ENCODE peak calls at places on chromosomes 7 and 10, in nine cellular contexts. O is cardiac muscle cell; G is aorta; L is osteoblast; W is HCT116; E is tibial artery; Y is suprapubic skin; K is naive thymus-derived CD4-positive, alpha-beta T cell; B is Karpas-422. A is an unnamed sample.

GRCh38 chr10:8721641-8722040 is 667.2 kb downstream of the GATA3 start:
- DNase-seq in O (no peak), G (no peak), L (no peak), W (no peak), E (no peak), Y (no peak), K (no peak), B (no peak), A (no peak)

GRCh38 chr10:91000470-91000869 is 79.6 kb upstream of the ANKRD1 start:
- DNase-seq in O (no peak), G (no peak), L (no peak), W (no peak), E (no peak), Y (no peak), K (no peak), B (no peak), A (no peak)

GRCh38 chr7:34807548-34808340 is 149.7 kb downstream of the NPSR1 start:
- DNase-seq in O (no peak), G (no peak), L (no peak), W (no peak), E (no peak), Y (no peak), K (no peak), B (no peak), A (no peak)

GRCh38 chr10:14692344-14693199 is 82.1 kb downstream of the FAM107B start:
- DNase-seq in O (no peak), G (no peak), L (no peak), W (no peak), E (no peak), Y (no peak), K (no peak), B (no peak), A (no peak)

GRCh38 chr7:99729501-99730261 is 5.3 kb downstream of the CYP3A7 start:
- DNase-seq in O (no peak), G (no peak), L (no peak), W (no peak), E (no peak), Y (no peak), K (no peak), B (no peak), A (peak; percentile 9)

GRCh38 chr7:158432369-158433270 is 155.0 kb downstream of the PTPRN2 start:
- DNase-seq in O (peak; percentile 49), G (no peak), L (no peak), W (no peak), E (peak; percentile 55), Y (peak; percentile 1), K (no peak), B (no peak), A (peak; percentile 43)

GRCh38 chr7:143434660-143435059 is 8.6 kb upstream of the TAS2R60 start:
- DNase-seq in O (peak; percentile 70), G (peak; percentile 78), L (no peak), W (no peak), E (no peak), Y (peak; percentile 91), K (no peak), B (no peak), A (no peak)

GRCh38 chr10:101571573-101571925 is 16.5 kb downstream of the POLL start:
- DNase-seq in O (no peak), G (no peak), L (no peak), W (no peak), E (no peak), Y (no peak), K (no peak), B (no peak), A (no peak)

GRCh38 chr10:89171996-89172395 is 35.1 kb downstream of the CH25H start:
- DNase-seq in O (no peak), G (no peak), L (no peak), W (no peak), E (no peak), Y (no peak), K (no peak), B (no peak), A (no peak)

GRCh38 chr7:46512901-46513431 is 591.9 kb upstream of the IGFBP3 start:
- DNase-seq in O (peak; percentile 68), G (no peak), L (no peak), W (no peak), E (no peak), Y (no peak), K (no peak), B (no peak), A (no peak)

GRCh38 chr7:106377847-106378361 is 93.1 kb upstream of the NAMPT start:
- DNase-seq in O (no peak), G (no peak), L (no peak), W (no peak), E (no peak), Y (no peak), K (no peak), B (no peak), A (no peak)

GRCh38 chr10:45059632-45060031 is 58.9 kb downstream of the ZNF22 start:
- DNase-seq in O (no peak), G (no peak), L (no peak), W (no peak), E (no peak), Y (no peak), K (no peak), B (no peak), A (no peak)

GRCh38 chr7:150379590-150380379 is 655 bp downstream of the ZNF775 start:
- DNase-seq in O (no peak), G (no peak), L (peak; percentile 89), W (no peak), E (no peak), Y (no peak), K (no peak), B (peak; percentile 62), A (peak; percentile 45)
- H3K4me1 ChIP-seq in O (peaks cover 31% of the 10 kb centered on the region), G (no peaks in the 10 kb centered on the region), L (peaks cover 14% of the 10 kb centered on the region), W (peaks cover 24% of the 10 kb centered on the region), E (peaks cover 17% of the 10 kb centered on the region), Y (peaks cover 56% of the 10 kb centered on the region), K (peaks cover 30% of the 10 kb centered on the region), B (peaks cover 42% of the 10 kb centered on the region), A (peaks cover 30% of the 10 kb centered on the region)

GRCh38 chr10:102654566-102654965 is 10.3 kb downstream of the TRIM8 start:
- DNase-seq in O (no peak), G (peak; percentile 60), L (peak; percentile 41), W (no peak), E (no peak), Y (no peak), K (no peak), B (no peak), A (no peak)

GRCh38 chr10:102651455-102652169 is 7.3 kb downstream of the TRIM8 start:
- DNase-seq in O (no peak), G (peak; percentile 55), L (peak; percentile 72), W (no peak), E (no peak), Y (peak; percentile 45), K (no peak), B (no peak), A (no peak)

GRCh38 chr10:102650655-102651454 is 6.6 kb downstream of the TRIM8 start:
- DNase-seq in O (no peak), G (peak; percentile 43), L (peak; percentile 21), W (no peak), E (no peak), Y (no peak), K (no peak), B (peak; percentile 65), A (no peak)

GRCh38 chr10:102649770-102650654 is 5.7 kb downstream of the TRIM8 start:
- DNase-seq in O (no peak), G (peak; percentile 57), L (peak; percentile 78), W (no peak), E (no peak), Y (no peak), K (no peak), B (peak; percentile 63), A (no peak)

DNA sequence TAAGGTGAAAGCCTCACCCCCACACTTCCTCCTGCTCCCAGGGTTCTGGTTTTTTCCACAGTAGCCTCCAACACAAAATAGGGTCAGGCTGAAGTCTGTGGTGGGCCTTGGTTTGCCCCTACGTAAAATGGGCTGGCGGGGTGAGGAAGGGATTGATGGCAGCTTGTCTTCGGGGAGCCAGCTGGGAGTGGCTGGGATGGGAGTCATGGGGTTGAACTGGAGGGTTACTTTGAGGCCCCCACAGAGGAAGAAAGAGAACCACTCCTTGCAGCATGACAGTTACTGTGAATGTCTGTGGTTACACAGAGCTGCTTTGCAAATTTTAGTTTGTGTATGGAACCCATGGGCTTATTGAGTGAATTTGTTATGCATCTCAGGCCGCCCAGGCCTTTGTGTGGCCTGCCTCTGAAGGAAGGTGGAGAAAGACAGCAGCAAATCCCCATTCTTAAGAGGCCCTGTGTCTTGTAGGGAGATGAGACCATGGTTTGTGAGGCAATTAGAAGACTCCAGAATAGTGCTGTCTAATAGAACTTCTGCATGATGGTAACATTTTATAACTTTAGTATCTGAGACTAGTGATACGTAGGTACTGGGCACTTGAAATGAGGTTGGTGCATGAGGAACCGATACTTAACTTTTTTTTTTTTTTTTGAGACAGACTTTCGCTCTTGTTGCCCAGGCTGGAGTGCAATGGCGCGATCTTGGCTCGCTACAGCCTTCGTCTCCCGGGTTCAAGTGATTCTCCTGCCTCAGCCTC is 8.1 kb downstream of the TRIM8 start:
- DNase-seq in O (no peak), G (peak; percentile 39), L (peak; percentile 79), W (no peak), E (no peak), Y (no peak), K (no peak), B (peak; percentile 82), A (no peak)
- H3K4me1 ChIP-seq in O (peaks cover 27% of the 10 kb centered on the region), G (no peaks in the 10 kb centered on the region), L (peaks cover 24% of the 10 kb centered on the region), W (peaks cover 9% of the 10 kb centered on the region), E (peaks cover 50% of the 10 kb centered on the region), Y (peaks cover 61% of the 10 kb centered on the region), K (peaks cover 58% of the 10 kb centered on the region), B (peaks cover 63% of the 10 kb centered on the region), A (no peaks in the 10 kb centered on the region)

DNA sequence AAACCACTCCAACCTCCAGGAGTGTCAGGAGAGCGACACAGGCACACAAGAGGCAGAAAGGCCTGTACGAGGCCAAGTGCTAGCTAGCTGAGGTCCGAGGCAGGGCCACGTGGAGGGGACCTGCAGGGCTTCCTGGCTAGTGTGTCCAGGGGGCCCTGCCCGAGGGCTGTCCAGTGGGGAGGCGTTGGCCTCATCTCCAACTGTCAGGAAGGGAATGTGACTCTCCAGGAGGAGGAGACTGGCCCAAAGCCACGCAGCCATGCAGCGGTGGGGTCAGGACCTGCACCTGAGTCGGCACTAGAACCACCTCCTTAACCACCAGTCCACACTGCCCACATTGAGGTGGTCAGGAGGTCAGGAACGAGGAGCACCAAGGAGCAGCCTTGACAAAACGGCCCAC is 32.3 kb upstream of the FXYD4 start:
- DNase-seq in O (no peak), G (no peak), L (peak; percentile 69), W (no peak), E (no peak), Y (no peak), K (no peak), B (no peak), A (no peak)
- H3K4me1 ChIP-seq in O (no peaks in the 10 kb centered on the region), G (no peaks in the 10 kb centered on the region), L (no peaks in the 10 kb centered on the region), W (peaks cover 36% of the 10 kb centered on the region), E (no peaks in the 10 kb centered on the region), Y (peaks cover 6% of the 10 kb centered on the region), K (no peaks in the 10 kb centered on the region), B (no peaks in the 10 kb centered on the region), A (peaks cover 31% of the 10 kb centered on the region)

DNA sequence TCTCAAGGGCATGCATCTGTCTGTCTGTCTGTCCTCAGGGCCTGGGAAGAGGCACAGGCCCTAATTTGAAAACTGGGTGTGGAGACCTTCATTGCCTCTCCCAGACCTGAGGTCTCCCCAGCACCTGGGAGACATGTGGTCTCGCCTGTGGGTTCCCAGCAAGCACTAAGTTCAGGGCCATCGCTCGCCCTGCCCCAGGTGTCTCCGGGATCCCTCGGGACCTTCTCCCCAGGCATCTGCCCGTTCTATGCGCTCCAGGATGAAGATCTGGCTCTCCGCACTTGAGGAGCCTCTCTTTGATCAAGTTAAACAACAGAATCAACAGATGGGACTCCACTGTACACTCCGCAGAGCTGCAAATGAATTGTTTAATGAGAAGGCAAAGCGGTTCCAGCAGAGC is 133.0 kb downstream of the TCERG1L start:
- DNase-seq in O (no peak), G (no peak), L (no peak), W (no peak), E (peak; percentile 38), Y (no peak), K (no peak), B (no peak), A (no peak)
- H3K4me1 ChIP-seq in O (no peaks in the 10 kb centered on the region), G (no peaks in the 10 kb centered on the region), L (no peaks in the 10 kb centered on the region), W (no peaks in the 10 kb centered on the region), E (no peaks in the 10 kb centered on the region), Y (peaks cover 9% of the 10 kb centered on the region), K (no peaks in the 10 kb centered on the region), B (no peaks in the 10 kb centered on the region), A (no peaks in the 10 kb centered on the region)

A was measured in HAP-1.